ENCODE peak calls at places on chromosome 19, in eight cellular contexts. One of them, this sample, is unnamed.

GRCh38 chr19:18850560-18851375 is 19.0 kb downstream of the UPF1 start:
- DNase-seq in naive thymus-derived CD8-positive, alpha-beta T cell: no peak
- DNase-seq in DMS53: no peak
- DNase-seq in mesenchymal stem cell: no peak
- DNase-seq in CD8-positive, alpha-beta memory T cell: no peak
- DNase-seq in RPMI7951: no peak
- DNase-seq in CD4-positive, alpha-beta T cell: no peak
- DNase-seq in sciatic nerve: no peak
- DNase-seq in this sample: peak; percentile 32

GRCh38 chr19:35483089-35483488 is 7.2 kb downstream of the KRTDAP start:
- DNase-seq in naive thymus-derived CD8-positive, alpha-beta T cell: no peak
- DNase-seq in DMS53: no peak
- DNase-seq in mesenchymal stem cell: no peak
- DNase-seq in CD8-positive, alpha-beta memory T cell: no peak
- DNase-seq in RPMI7951: no peak
- DNase-seq in CD4-positive, alpha-beta T cell: no peak
- DNase-seq in sciatic nerve: no peak
- DNase-seq in this sample: no peak

GRCh38 chr19:41821003-41821735 is 23.3 kb downstream of the LYPD4 start:
- DNase-seq in naive thymus-derived CD8-positive, alpha-beta T cell: peak; percentile 57
- DNase-seq in DMS53: peak; percentile 90
- DNase-seq in mesenchymal stem cell: no peak
- DNase-seq in CD8-positive, alpha-beta memory T cell: peak; percentile 27
- DNase-seq in RPMI7951: peak; percentile 21
- DNase-seq in CD4-positive, alpha-beta T cell: no peak
- DNase-seq in sciatic nerve: peak; percentile 40
- DNase-seq in this sample: no peak

GRCh38 chr19:39617745-39618144 is 15.4 kb downstream of the LGALS13 start:
- DNase-seq in naive thymus-derived CD8-positive, alpha-beta T cell: no peak
- DNase-seq in DMS53: no peak
- DNase-seq in mesenchymal stem cell: no peak
- DNase-seq in CD8-positive, alpha-beta memory T cell: no peak
- DNase-seq in RPMI7951: no peak
- DNase-seq in CD4-positive, alpha-beta T cell: no peak
- DNase-seq in sciatic nerve: no peak
- DNase-seq in this sample: no peak

GRCh38 chr19:53357821-53358581 is 7.5 kb upstream of the ZNF525 start:
- DNase-seq in naive thymus-derived CD8-positive, alpha-beta T cell: no peak
- DNase-seq in DMS53: no peak
- DNase-seq in mesenchymal stem cell: no peak
- DNase-seq in CD8-positive, alpha-beta memory T cell: no peak
- DNase-seq in RPMI7951: no peak
- DNase-seq in CD4-positive, alpha-beta T cell: no peak
- DNase-seq in sciatic nerve: no peak
- DNase-seq in this sample: no peak

GRCh38 chr19:40466219-40467006 is at the start of gene SPTBN4:
- DNase-seq in naive thymus-derived CD8-positive, alpha-beta T cell: peak; percentile 63
- DNase-seq in DMS53: peak; percentile 93
- DNase-seq in mesenchymal stem cell: no peak
- DNase-seq in CD8-positive, alpha-beta memory T cell: peak; percentile 93
- DNase-seq in RPMI7951: no peak
- DNase-seq in CD4-positive, alpha-beta T cell: no peak
- DNase-seq in sciatic nerve: peak; percentile 80
- DNase-seq in this sample: peak; percentile 81

GRCh38 chr19:18651738-18652137 is 14.9 kb downstream of the KLHL26 start:
- DNase-seq in naive thymus-derived CD8-positive, alpha-beta T cell: no peak
- DNase-seq in DMS53: no peak
- DNase-seq in mesenchymal stem cell: no peak
- DNase-seq in CD8-positive, alpha-beta memory T cell: no peak
- DNase-seq in RPMI7951: no peak
- DNase-seq in CD4-positive, alpha-beta T cell: no peak
- DNase-seq in sciatic nerve: no peak
- DNase-seq in this sample: no peak

GRCh38 chr19:32309711-32310390 is 35.6 kb upstream of the ZNF507 start:
- DNase-seq in naive thymus-derived CD8-positive, alpha-beta T cell: no peak
- DNase-seq in DMS53: no peak
- DNase-seq in mesenchymal stem cell: no peak
- DNase-seq in CD8-positive, alpha-beta memory T cell: no peak
- DNase-seq in RPMI7951: no peak
- DNase-seq in CD4-positive, alpha-beta T cell: no peak
- DNase-seq in sciatic nerve: no peak
- DNase-seq in this sample: peak; percentile 25

GRCh38 chr19:11094520-11094894 is 5.2 kb downstream of the LDLR start:
- DNase-seq in naive thymus-derived CD8-positive, alpha-beta T cell: no peak
- DNase-seq in DMS53: no peak
- DNase-seq in mesenchymal stem cell: no peak
- DNase-seq in CD8-positive, alpha-beta memory T cell: no peak
- DNase-seq in RPMI7951: no peak
- DNase-seq in CD4-positive, alpha-beta T cell: no peak
- DNase-seq in sciatic nerve: no peak
- DNase-seq in this sample: no peak

GRCh38 chr19:18532208-18532890 is 10.5 kb upstream of the ELL start:
- DNase-seq in naive thymus-derived CD8-positive, alpha-beta T cell: no peak
- DNase-seq in DMS53: no peak
- DNase-seq in mesenchymal stem cell: no peak
- DNase-seq in CD8-positive, alpha-beta memory T cell: no peak
- DNase-seq in RPMI7951: no peak
- DNase-seq in CD4-positive, alpha-beta T cell: no peak
- DNase-seq in sciatic nerve: no peak
- DNase-seq in this sample: no peak

GRCh38 chr19:3801412-3802096 is 15.4 kb upstream of the MATK start:
- DNase-seq in naive thymus-derived CD8-positive, alpha-beta T cell: peak; percentile 63
- DNase-seq in DMS53: peak; percentile 71
- DNase-seq in mesenchymal stem cell: no peak
- DNase-seq in CD8-positive, alpha-beta memory T cell: peak; percentile 69
- DNase-seq in RPMI7951: no peak
- DNase-seq in CD4-positive, alpha-beta T cell: peak; percentile 54
- DNase-seq in sciatic nerve: no peak
- DNase-seq in this sample: peak; percentile 42

GRCh38 chr19:44988896-44989563 is 12.2 kb upstream of the RELB start:
- DNase-seq in naive thymus-derived CD8-positive, alpha-beta T cell: peak; percentile 44
- DNase-seq in DMS53: peak; percentile 68
- DNase-seq in mesenchymal stem cell: peak; percentile 73
- DNase-seq in CD8-positive, alpha-beta memory T cell: peak; percentile 52
- DNase-seq in RPMI7951: peak; percentile 47
- DNase-seq in CD4-positive, alpha-beta T cell: peak; percentile 69
- DNase-seq in sciatic nerve: peak; percentile 74
- DNase-seq in this sample: peak; percentile 73

GRCh38 chr19:55669418-55670279 is 5.4 kb upstream of the EPN1 start:
- DNase-seq in naive thymus-derived CD8-positive, alpha-beta T cell: no peak
- DNase-seq in DMS53: no peak
- DNase-seq in mesenchymal stem cell: no peak
- DNase-seq in CD8-positive, alpha-beta memory T cell: no peak
- DNase-seq in RPMI7951: no peak
- DNase-seq in CD4-positive, alpha-beta T cell: no peak
- DNase-seq in sciatic nerve: no peak
- DNase-seq in this sample: no peak

GRCh38 chr19:15324791-15325519 is 7.4 kb downstream of the BRD4 start:
- DNase-seq in naive thymus-derived CD8-positive, alpha-beta T cell: no peak
- DNase-seq in DMS53: peak; percentile 8
- DNase-seq in mesenchymal stem cell: no peak
- DNase-seq in CD8-positive, alpha-beta memory T cell: no peak
- DNase-seq in RPMI7951: no peak
- DNase-seq in CD4-positive, alpha-beta T cell: no peak
- DNase-seq in sciatic nerve: no peak
- DNase-seq in this sample: no peak

GRCh38 chr19:6412111-6412999 is 12.3 kb downstream of the KHSRP start:
- DNase-seq in naive thymus-derived CD8-positive, alpha-beta T cell: peak; percentile 47
- DNase-seq in DMS53: peak; percentile 69
- DNase-seq in mesenchymal stem cell: no peak
- DNase-seq in CD8-positive, alpha-beta memory T cell: peak; percentile 18
- DNase-seq in RPMI7951: no peak
- DNase-seq in CD4-positive, alpha-beta T cell: peak; percentile 60
- DNase-seq in sciatic nerve: no peak
- DNase-seq in this sample: peak; percentile 38

GRCh38 chr19:6735181-6735891 is 2.0 kb downstream of the GPR108 start:
- DNase-seq in naive thymus-derived CD8-positive, alpha-beta T cell: no peak
- DNase-seq in DMS53: no peak
- DNase-seq in mesenchymal stem cell: peak; percentile 16
- DNase-seq in CD8-positive, alpha-beta memory T cell: no peak
- DNase-seq in RPMI7951: no peak
- DNase-seq in CD4-positive, alpha-beta T cell: no peak
- DNase-seq in sciatic nerve: no peak
- DNase-seq in this sample: peak; percentile 28

GRCh38 chr19:44164327-44164672 is 600 bp upstream of the ZNF226 start:
- DNase-seq in naive thymus-derived CD8-positive, alpha-beta T cell: no peak
- DNase-seq in DMS53: no peak
- DNase-seq in mesenchymal stem cell: no peak
- DNase-seq in CD8-positive, alpha-beta memory T cell: no peak
- DNase-seq in RPMI7951: no peak
- DNase-seq in CD4-positive, alpha-beta T cell: no peak
- DNase-seq in sciatic nerve: no peak
- DNase-seq in this sample: no peak

GRCh38 chr19:48835734-48836088 is 580 bp downstream of the HSD17B14 start:
- DNase-seq in naive thymus-derived CD8-positive, alpha-beta T cell: peak; percentile 91
- DNase-seq in DMS53: peak; percentile 96
- DNase-seq in mesenchymal stem cell: peak; percentile 91
- DNase-seq in CD8-positive, alpha-beta memory T cell: peak; percentile 83
- DNase-seq in RPMI7951: peak; percentile 81
- DNase-seq in CD4-positive, alpha-beta T cell: peak; percentile 95
- DNase-seq in sciatic nerve: peak; percentile 97
- DNase-seq in this sample: peak; percentile 98

GRCh38 chr19:58387338-58388174 is 487 bp downstream of the RPS5 start:
- DNase-seq in naive thymus-derived CD8-positive, alpha-beta T cell: no peak
- DNase-seq in DMS53: peak; percentile 50
- DNase-seq in mesenchymal stem cell: peak; percentile 47
- DNase-seq in CD8-positive, alpha-beta memory T cell: no peak
- DNase-seq in RPMI7951: no peak
- DNase-seq in CD4-positive, alpha-beta T cell: no peak
- DNase-seq in sciatic nerve: no peak
- DNase-seq in this sample: peak; percentile 23

GRCh38 chr19:10305139-10305806 is 4.3 kb downstream of the ZGLP1 start:
- DNase-seq in naive thymus-derived CD8-positive, alpha-beta T cell: no peak
- DNase-seq in DMS53: no peak
- DNase-seq in mesenchymal stem cell: no peak
- DNase-seq in CD8-positive, alpha-beta memory T cell: no peak
- DNase-seq in RPMI7951: peak; percentile 70
- DNase-seq in CD4-positive, alpha-beta T cell: no peak
- DNase-seq in sciatic nerve: no peak
- DNase-seq in this sample: peak; percentile 41

GRCh38 chr19:50416034-50416814 is 2.5 kb upstream of the SPIB start:
- DNase-seq in naive thymus-derived CD8-positive, alpha-beta T cell: no peak
- DNase-seq in DMS53: no peak
- DNase-seq in mesenchymal stem cell: no peak
- DNase-seq in CD8-positive, alpha-beta memory T cell: no peak
- DNase-seq in RPMI7951: no peak
- DNase-seq in CD4-positive, alpha-beta T cell: no peak
- DNase-seq in sciatic nerve: no peak
- DNase-seq in this sample: no peak

GRCh38 chr19:40162104-40162503 is 29.1 kb upstream of the MAP3K10 start:
- DNase-seq in naive thymus-derived CD8-positive, alpha-beta T cell: no peak
- DNase-seq in DMS53: no peak
- DNase-seq in mesenchymal stem cell: no peak
- DNase-seq in CD8-positive, alpha-beta memory T cell: no peak
- DNase-seq in RPMI7951: no peak
- DNase-seq in CD4-positive, alpha-beta T cell: no peak
- DNase-seq in sciatic nerve: no peak
- DNase-seq in this sample: no peak

GRCh38 chr19:38388310-38389100 is at the start of gene SPRED3:
- DNase-seq in naive thymus-derived CD8-positive, alpha-beta T cell: no peak
- DNase-seq in DMS53: peak; percentile 75
- DNase-seq in mesenchymal stem cell: no peak
- DNase-seq in CD8-positive, alpha-beta memory T cell: no peak
- DNase-seq in RPMI7951: peak; percentile 59
- DNase-seq in CD4-positive, alpha-beta T cell: no peak
- DNase-seq in sciatic nerve: no peak
- DNase-seq in this sample: peak; percentile 52

GRCh38 chr19:4257025-4257424 is 10.1 kb downstream of the YJU2 start:
- DNase-seq in naive thymus-derived CD8-positive, alpha-beta T cell: no peak
- DNase-seq in DMS53: no peak
- DNase-seq in mesenchymal stem cell: no peak
- DNase-seq in CD8-positive, alpha-beta memory T cell: no peak
- DNase-seq in RPMI7951: no peak
- DNase-seq in CD4-positive, alpha-beta T cell: no peak
- DNase-seq in sciatic nerve: no peak
- DNase-seq in this sample: no peak

GRCh38 chr19:15141143-15141542 is 33.9 kb downstream of the SYDE1 start:
- DNase-seq in naive thymus-derived CD8-positive, alpha-beta T cell: no peak
- DNase-seq in DMS53: no peak
- DNase-seq in mesenchymal stem cell: no peak
- DNase-seq in CD8-positive, alpha-beta memory T cell: no peak
- DNase-seq in RPMI7951: no peak
- DNase-seq in CD4-positive, alpha-beta T cell: no peak
- DNase-seq in sciatic nerve: no peak
- DNase-seq in this sample: no peak

GRCh38 chr19:48654299-48655059 is 8.5 kb upstream of the CA11 start:
- DNase-seq in naive thymus-derived CD8-positive, alpha-beta T cell: no peak
- DNase-seq in DMS53: peak; percentile 34
- DNase-seq in mesenchymal stem cell: no peak
- DNase-seq in CD8-positive, alpha-beta memory T cell: no peak
- DNase-seq in RPMI7951: peak; percentile 76
- DNase-seq in CD4-positive, alpha-beta T cell: no peak
- DNase-seq in sciatic nerve: no peak
- DNase-seq in this sample: no peak

GRCh38 chr19:12331211-12331941 is 2.1 kb downstream of the ZNF563 start:
- DNase-seq in naive thymus-derived CD8-positive, alpha-beta T cell: peak; percentile 20
- DNase-seq in DMS53: no peak
- DNase-seq in mesenchymal stem cell: no peak
- DNase-seq in CD8-positive, alpha-beta memory T cell: peak; percentile 3
- DNase-seq in RPMI7951: no peak
- DNase-seq in CD4-positive, alpha-beta T cell: no peak
- DNase-seq in sciatic nerve: no peak
- DNase-seq in this sample: no peak

GRCh38 chr19:13978306-13978705 is 26.0 kb downstream of the DCAF15 start:
- DNase-seq in naive thymus-derived CD8-positive, alpha-beta T cell: no peak
- DNase-seq in DMS53: no peak
- DNase-seq in mesenchymal stem cell: peak; percentile 75
- DNase-seq in CD8-positive, alpha-beta memory T cell: no peak
- DNase-seq in RPMI7951: peak; percentile 17
- DNase-seq in CD4-positive, alpha-beta T cell: no peak
- DNase-seq in sciatic nerve: peak; percentile 85
- DNase-seq in this sample: peak; percentile 96

GRCh38 chr19:10228925-10229324 is 2.2 kb downstream of the S1PR2 start:
- DNase-seq in naive thymus-derived CD8-positive, alpha-beta T cell: peak; percentile 50
- DNase-seq in DMS53: peak; percentile 64
- DNase-seq in mesenchymal stem cell: peak; percentile 53
- DNase-seq in CD8-positive, alpha-beta memory T cell: peak; percentile 46
- DNase-seq in RPMI7951: peak; percentile 40
- DNase-seq in CD4-positive, alpha-beta T cell: no peak
- DNase-seq in sciatic nerve: no peak
- DNase-seq in this sample: no peak

GRCh38 chr19:46270521-46271256 is 26.2 kb upstream of the HIF3A start:
- DNase-seq in naive thymus-derived CD8-positive, alpha-beta T cell: no peak
- DNase-seq in DMS53: no peak
- DNase-seq in mesenchymal stem cell: no peak
- DNase-seq in CD8-positive, alpha-beta memory T cell: no peak
- DNase-seq in RPMI7951: no peak
- DNase-seq in CD4-positive, alpha-beta T cell: no peak
- DNase-seq in sciatic nerve: no peak
- DNase-seq in this sample: no peak

GRCh38 chr19:49110567-49110966 is 3.6 kb upstream of the LIN7B start:
- DNase-seq in naive thymus-derived CD8-positive, alpha-beta T cell: no peak
- DNase-seq in DMS53: no peak
- DNase-seq in mesenchymal stem cell: peak; percentile 63
- DNase-seq in CD8-positive, alpha-beta memory T cell: no peak
- DNase-seq in RPMI7951: no peak
- DNase-seq in CD4-positive, alpha-beta T cell: no peak
- DNase-seq in sciatic nerve: no peak
- DNase-seq in this sample: no peak

GRCh38 chr19:51375504-51376221 is 3.2 kb upstream of the NKG7 start:
- DNase-seq in naive thymus-derived CD8-positive, alpha-beta T cell: peak; percentile 20
- DNase-seq in DMS53: no peak
- DNase-seq in mesenchymal stem cell: no peak
- DNase-seq in CD8-positive, alpha-beta memory T cell: peak; percentile 45
- DNase-seq in RPMI7951: no peak
- DNase-seq in CD4-positive, alpha-beta T cell: no peak
- DNase-seq in sciatic nerve: no peak
- DNase-seq in this sample: no peak

GRCh38 chr19:23764781-23765180 is 6.1 kb upstream of the ZNF681 start:
- DNase-seq in naive thymus-derived CD8-positive, alpha-beta T cell: no peak
- DNase-seq in DMS53: no peak
- DNase-seq in mesenchymal stem cell: no peak
- DNase-seq in CD8-positive, alpha-beta memory T cell: no peak
- DNase-seq in RPMI7951: no peak
- DNase-seq in CD4-positive, alpha-beta T cell: no peak
- DNase-seq in sciatic nerve: no peak
- DNase-seq in this sample: no peak

GRCh38 chr19:35419046-35419445 is 29.0 kb upstream of the FFAR2 start:
- DNase-seq in naive thymus-derived CD8-positive, alpha-beta T cell: no peak
- DNase-seq in DMS53: peak; percentile 50
- DNase-seq in mesenchymal stem cell: no peak
- DNase-seq in CD8-positive, alpha-beta memory T cell: no peak
- DNase-seq in RPMI7951: no peak
- DNase-seq in CD4-positive, alpha-beta T cell: no peak
- DNase-seq in sciatic nerve: no peak
- DNase-seq in this sample: no peak